ENCODE peak calls at places on chromosomes 7 and 10, in nine cellular contexts. C is neural progenitor cell; S is CD8-positive, alpha-beta T cell; O is pancreas; R is aorta; U is naive thymus-derived CD4-positive, alpha-beta T cell; E is adipocyte; T is ascending aorta; P is uterus. A is an unnamed sample. For H3K27me3 and H3K4me1, the result is how much of the 10 kb centered on the place peaks cover.

GRCh38 chr7:119596651-119597050 is 676.3 kb upstream of the KCND2 start:
- DNase-seq in R (no peak), S (no peak), O (no peak), C (no peak), U (no peak), E (no peak), P (no peak), T (no peak), A (no peak)

GRCh38 chr7:105118612-105119600 is 104.9 kb downstream of the KMT2E start:
- DNase-seq in O (no peak), R (no peak), E (no peak), U (no peak), T (no peak), C (peak), P (no peak), S (no peak), A (peak)

GRCh38 chr7:115844857-115845256 is 185.7 kb downstream of the TFEC start:
- DNase-seq in O (no peak), C (no peak), T (no peak), E (peak), S (no peak), U (no peak), R (no peak), P (no peak), A (no peak)

GRCh38 chr7:157666530-157667040 is 329.8 kb downstream of the DNAJB6 start:
- DNase-seq in O (no peak), P (no peak), E (no peak), C (no peak), T (no peak), R (no peak), S (no peak), U (no peak), A (no peak)

GRCh38 chr7:17611611-17612010 is 313.2 kb downstream of the AHR start:
- DNase-seq in T (no peak), S (no peak), O (no peak), R (no peak), U (no peak), E (no peak), C (no peak), P (no peak), A (no peak)

GRCh38 chr7:44081266-44081748 is 1.0 kb downstream of the POLM start:
- DNase-seq in C (no peak), U (peak), O (no peak), S (no peak), E (no peak), P (no peak), R (no peak), T (no peak), A (no peak)

GRCh38 chr10:56383806-56384205 is 22.7 kb upstream of the ZWINT start:
- DNase-seq in T (no peak), C (no peak), R (no peak), E (peak), S (no peak), U (no peak), P (no peak), O (no peak), A (no peak)

GRCh38 chr7:113796557-113796956 is 122.3 kb downstream of the PPP1R3A start:
- DNase-seq in O (no peak), P (no peak), T (no peak), E (peak), S (no peak), U (no peak), R (no peak), C (no peak), A (no peak)

GRCh38 chr10:133117688-133118071 is 30.0 kb downstream of the ADGRA1 start:
- DNase-seq in U (no peak), E (no peak), P (no peak), T (no peak), C (no peak), S (no peak), R (no peak), O (no peak), A (no peak)

GRCh38 chr7:82823073-82823472 is 339.6 kb downstream of the PCLO start:
- DNase-seq in C (no peak), T (no peak), R (no peak), E (no peak), P (no peak), U (no peak), O (no peak), S (no peak), A (no peak)

GRCh38 chr7:114539575-114539974 is 125.0 kb downstream of the FOXP2 start:
- DNase-seq in E (peak), T (no peak), R (no peak), P (no peak), C (peak), U (no peak), S (no peak), O (no peak), A (peak)

GRCh38 chr10:132697568-132698200 is 88.3 kb downstream of the NKX6-2 start:
- DNase-seq in T (peak), E (no peak), P (no peak), R (peak), O (no peak), U (no peak), S (no peak), C (no peak), A (no peak)

GRCh38 chr7:106864298-106865081 is 592 bp upstream of the PIK3CG start:
- DNase-seq in P (no peak), R (no peak), O (no peak), T (no peak), U (no peak), E (no peak), S (no peak), C (no peak), A (no peak)

GRCh38 chr10:33337335-33337854 is 2.9 kb upstream of the NRP1 start:
- DNase-seq in S (no peak), T (no peak), U (no peak), E (peak), P (peak), O (no peak), C (no peak), R (peak), A (peak)
- H3K27me3 ChIP-seq in S (under half), T (under half), U (under half), E (under half), P (under half), O (under half), C (half or more), R (under half), A (under half)

GRCh38 chr7:47601119-47601880 is 19.4 kb upstream of the TNS3 start:
- DNase-seq in T (no peak), U (no peak), S (no peak), O (no peak), R (no peak), P (no peak), C (no peak), E (peak), A (no peak)

GRCh38 chr7:47601881-47602249 is 20.0 kb upstream of the TNS3 start:
- DNase-seq in U (no peak), O (no peak), C (no peak), E (no peak), R (no peak), P (no peak), T (no peak), S (no peak), A (no peak)

GRCh38 chr7:47597379-47597778 is 15.5 kb upstream of the TNS3 start:
- DNase-seq in C (no peak), O (no peak), E (no peak), U (no peak), T (no peak), P (no peak), R (no peak), S (no peak), A (no peak)

GRCh38 chr7:47602272-47603004 is 20.5 kb upstream of the TNS3 start:
- DNase-seq in P (no peak), C (no peak), T (no peak), O (no peak), E (no peak), R (no peak), U (no peak), S (no peak), A (no peak)

DNA sequence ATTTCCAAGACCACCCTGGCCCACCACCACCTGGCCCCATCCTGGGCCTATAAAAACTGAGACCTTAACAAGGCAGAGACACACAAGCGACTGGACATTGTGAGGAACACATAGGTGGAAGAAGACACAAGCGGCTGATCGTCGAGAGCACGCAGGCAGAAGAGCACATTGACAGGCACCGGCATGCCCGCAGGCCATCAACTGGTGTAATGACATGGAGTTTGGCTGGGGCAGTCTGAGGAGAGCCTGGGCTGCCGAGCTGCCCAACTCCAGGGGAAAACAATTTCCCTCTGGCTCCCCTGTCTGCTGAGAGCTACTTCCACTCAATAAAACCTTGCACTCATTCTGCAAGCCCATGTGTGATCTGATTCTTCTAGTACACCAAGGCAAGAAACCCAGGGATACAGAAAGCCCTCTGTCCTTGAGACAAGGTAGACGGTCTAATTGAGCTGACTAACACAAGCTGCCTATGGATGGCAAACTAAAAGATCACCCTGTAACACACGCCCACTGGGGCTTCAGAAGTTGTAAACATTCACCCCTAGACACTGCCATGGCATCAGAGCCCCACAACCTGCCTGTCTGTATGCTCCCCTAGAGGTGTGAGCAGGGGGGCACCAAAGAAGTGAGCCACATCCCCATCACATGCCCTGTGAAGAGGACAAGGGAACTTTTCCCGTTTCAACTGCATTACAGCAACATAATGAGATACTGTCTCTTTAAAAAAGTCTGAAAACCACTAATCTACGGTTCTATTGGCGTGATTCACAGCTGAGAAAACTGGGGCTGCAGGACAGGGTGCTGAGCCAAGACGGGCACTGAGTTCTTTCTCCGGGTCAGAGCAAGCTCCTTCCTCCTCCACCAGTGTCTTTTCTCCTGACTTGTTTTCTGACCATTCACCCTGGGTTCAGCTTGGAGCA is 18.5 kb upstream of the TNS3 start:
- DNase-seq in S (no peak), C (no peak), T (peak), E (peak), O (no peak), P (no peak), R (no peak), U (no peak), A (no peak)
- H3K4me3 ChIP-seq in S (no peak), C (no peak), T (no peak), E (peak), O (no peak), P (no peak), R (no peak), U (no peak), A (no peak)

GRCh38 chr7:21358640-21359039 is 69.2 kb upstream of the SP4 start:
- DNase-seq in T (no peak), E (no peak), P (no peak), O (no peak), C (no peak), S (no peak), R (no peak), U (no peak), A (no peak)
- H3K4me1 ChIP-seq in T (under half), E (under half), P (under half), O (under half), C (under half), S (under half), R (under half), U (half or more), A (under half)

DNA sequence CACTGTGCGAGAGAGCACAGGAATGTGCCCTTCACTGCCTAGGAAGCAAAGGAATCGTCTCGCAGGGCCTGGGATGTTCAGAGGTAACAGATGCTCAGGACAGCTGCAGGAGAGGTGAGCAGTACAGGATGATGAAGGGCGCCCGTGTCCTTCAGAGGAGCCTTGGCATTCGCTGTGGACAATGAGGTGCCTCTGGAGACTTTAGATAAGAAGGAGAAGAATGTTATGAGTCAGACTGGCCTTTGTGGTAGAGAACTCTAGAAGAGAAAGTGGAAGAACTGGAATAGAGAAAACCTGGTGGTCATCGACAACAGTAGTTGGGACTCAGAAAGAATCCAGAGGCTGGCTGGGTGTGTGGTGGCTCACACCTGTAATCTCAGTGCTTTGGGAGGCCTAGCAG is 64.4 kb upstream of the LEP start:
- DNase-seq in C (no peak), E (no peak), S (no peak), R (no peak), P (no peak), O (no peak), T (peak), U (no peak), A (no peak)
- H3K27me3 ChIP-seq in C (under half), E (half or more), S (under half), R (under half), P (under half), O (under half), T (under half), U (under half), A (under half)

GRCh38 chr7:95581446-95581845 is 14.9 kb downstream of the PDK4 start:
- DNase-seq in S (no peak), O (no peak), P (no peak), C (no peak), R (no peak), E (no peak), U (no peak), T (no peak), A (no peak)

GRCh38 chr7:95584752-95585425 is 11.4 kb downstream of the PDK4 start:
- DNase-seq in E (no peak), O (no peak), P (no peak), U (no peak), T (no peak), S (no peak), C (no peak), R (no peak), A (no peak)

GRCh38 chr7:95582578-95583293 is 13.6 kb downstream of the PDK4 start:
- DNase-seq in C (no peak), E (no peak), R (no peak), T (no peak), P (no peak), S (no peak), O (peak), U (no peak), A (no peak)

GRCh38 chr7:95585426-95585789 is 10.9 kb downstream of the PDK4 start:
- DNase-seq in C (no peak), P (no peak), U (no peak), O (no peak), E (no peak), R (no peak), S (no peak), T (no peak), A (no peak)

GRCh38 chr7:95583834-95584621 is 12.3 kb downstream of the PDK4 start:
- DNase-seq in T (no peak), E (no peak), P (no peak), R (no peak), S (no peak), C (no peak), U (no peak), O (no peak), A (no peak)
- H3K4me3 ChIP-seq in T (no peak), E (no peak), P (no peak), R (no peak), S (no peak), C (no peak), U (no peak), O (no peak), A (no peak)

DNA sequence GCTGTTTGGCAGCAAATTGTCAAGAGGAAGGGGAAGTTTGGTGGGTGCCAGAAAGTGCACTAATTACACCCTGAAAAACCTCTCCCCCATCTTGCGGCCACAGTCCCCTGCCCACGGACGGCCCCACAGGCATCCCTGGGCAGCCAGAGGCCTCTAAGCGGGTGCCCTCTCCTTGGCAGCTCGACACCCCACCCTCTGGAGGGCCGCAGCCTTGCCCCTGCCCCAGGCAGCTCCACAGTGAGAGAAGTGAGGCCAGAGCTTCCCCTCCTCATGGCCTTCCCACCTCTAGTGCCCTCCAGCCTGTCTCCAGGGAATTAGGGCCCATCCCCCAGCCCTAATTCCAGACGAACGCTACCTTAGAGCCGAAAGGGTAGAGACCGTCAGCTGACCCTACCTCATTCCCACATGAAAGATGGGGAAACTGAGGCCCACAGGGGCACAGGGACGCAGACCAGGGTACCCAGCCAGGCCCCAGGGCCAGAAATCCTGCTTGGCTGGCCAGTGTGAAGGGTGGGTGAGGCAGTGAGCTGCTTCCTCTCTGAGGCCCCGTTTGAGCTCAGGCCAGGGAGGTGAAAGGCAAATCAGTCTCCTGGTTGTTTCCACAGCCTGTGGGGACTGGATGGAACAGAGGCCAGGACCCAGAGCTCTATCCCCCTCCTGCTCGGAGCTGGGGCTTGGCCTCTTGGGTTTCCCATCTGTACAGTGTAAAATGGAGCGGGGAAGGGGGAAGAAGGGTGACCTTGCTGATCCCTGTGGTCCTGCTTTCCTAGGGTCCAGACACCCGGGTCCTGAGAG is 10.0 kb downstream of the ZCCHC24 start:
- DNase-seq in S (no peak), O (no peak), C (peak), T (no peak), R (peak), P (peak), U (no peak), E (peak), A (no peak)
- H3K4me1 ChIP-seq in S (under half), O (under half), C (under half), T (under half), R (under half), P (under half), U (under half), E (half or more), A (under half)

A was measured in HAP-1.